ENCODE peak calls at places on chromosomes 5 and 9, in six cellular contexts. N is BJ; X is iPS DF 6.9; I is stimulated activated CD4-positive, alpha-beta T cell treated with anti-CD3 and anti-CD28 coated beads, Interleukin-2, amount 100 ng/mL, for 24 hours; K is neuronal stem cell; T is iPS-NIHi11. E is an unnamed sample.

GRCh38 chr5:76794871-76795270 is 24.0 kb upstream of the F2RL1 start:
- DNase-seq in N (no peak), X (no peak), I (no peak), K (no peak), T (no peak), E (no peak)

GRCh38 chr5:139835656-139836055 is 40.0 kb downstream of the PSD2 start:
- DNase-seq in N (no peak), X (no peak), I (no peak), K (no peak), T (peak; percentile 82), E (no peak)

GRCh38 chr5:6461006-6461405 is 12.3 kb downstream of the UBE2QL1 start:
- DNase-seq in N (no peak), X (no peak), I (no peak), K (no peak), T (no peak), E (no peak)

GRCh38 chr9:72280913-72281500 is 84.0 kb downstream of the ZFAND5 start:
- DNase-seq in N (peak; percentile 14), X (peak; percentile 82), I (peak; percentile 74), K (peak; percentile 65), T (peak; percentile 82), E (peak; percentile 79)

GRCh38 chr5:91369480-91369879 is 13.6 kb downstream of the ARRDC3 start:
- DNase-seq in N (no peak), X (no peak), I (no peak), K (no peak), T (no peak), E (no peak)

GRCh38 chr9:20224756-20225155 is 397.5 kb downstream of the MLLT3 start:
- DNase-seq in N (no peak), X (no peak), I (no peak), K (no peak), T (no peak), E (no peak)

GRCh38 chr9:93562157-93562556 is 14.2 kb upstream of the PHF2 start:
- DNase-seq in N (no peak), X (no peak), I (no peak), K (no peak), T (no peak), E (no peak)

GRCh38 chr5:139151902-139152301 is 46.3 kb downstream of the SIL1 start:
- DNase-seq in N (no peak), X (no peak), I (no peak), K (no peak), T (no peak), E (peak; percentile 76)

GRCh38 chr5:69416180-69416579 is 1.3 kb downstream of the MARVELD2 start:
- DNase-seq in N (no peak), X (no peak), I (no peak), K (peak; percentile 6), T (peak; percentile 25), E (no peak)

GRCh38 chr5:142955628-142956027 is 185.5 kb downstream of the ARHGAP26 start:
- DNase-seq in N (no peak), X (no peak), I (no peak), K (no peak), T (no peak), E (no peak)

GRCh38 chr9:96169901-96170300 is 132.1 kb downstream of the HSD17B3 start:
- DNase-seq in N (no peak), X (no peak), I (no peak), K (no peak), T (no peak), E (peak; percentile 83)

GRCh38 chr5:2335727-2336515 is 415.6 kb downstream of the IRX2 start:
- DNase-seq in N (no peak), X (no peak), I (no peak), K (no peak), T (no peak), E (no peak)

GRCh38 chr5:43209060-43209459 is 17.0 kb downstream of the NIM1K start:
- DNase-seq in N (no peak), X (no peak), I (no peak), K (no peak), T (no peak), E (no peak)

GRCh38 chr5:107478068-107478641 is 192.6 kb downstream of the EFNA5 start:
- DNase-seq in N (no peak), X (no peak), I (no peak), K (no peak), T (no peak), E (no peak)

GRCh38 chr9:78406933-78407332 is 110.0 kb downstream of the PSAT1 start:
- DNase-seq in N (no peak), X (no peak), I (no peak), K (no peak), T (no peak), E (no peak)

GRCh38 chr5:123421773-123422172 is 1.4 kb downstream of the CEP120 start:
- DNase-seq in N (no peak), X (no peak), I (no peak), K (no peak), T (no peak), E (no peak)

GRCh38 chr9:130606887-130607582 is 27.7 kb downstream of the FUBP3 start:
- DNase-seq in N (no peak), X (no peak), I (no peak), K (no peak), T (no peak), E (no peak)

GRCh38 chr5:93886917-93887361 is 145.5 kb upstream of the POU5F2 start:
- DNase-seq in N (no peak), X (no peak), I (no peak), K (no peak), T (no peak), E (no peak)

GRCh38 chr5:35404701-35405100 is 174.4 kb upstream of the PRLR start:
- DNase-seq in N (no peak), X (no peak), I (no peak), K (no peak), T (no peak), E (no peak)

GRCh38 chr9:13082796-13083195 is 196.7 kb downstream of the MPDZ start:
- DNase-seq in N (no peak), X (no peak), I (no peak), K (no peak), T (no peak), E (peak; percentile 62)

GRCh38 chr5:1324719-1325190 is 20.1 kb downstream of the CLPTM1L start:
- DNase-seq in N (no peak), X (no peak), I (no peak), K (no peak), T (no peak), E (peak; percentile 22)

GRCh38 chr9:75451505-75451904 is 363.2 kb downstream of the OSTF1 start:
- DNase-seq in N (no peak), X (no peak), I (no peak), K (no peak), T (no peak), E (peak; percentile 73)

GRCh38 chr5:57686806-57687205 is 204.2 kb upstream of the ACTBL2 start:
- DNase-seq in N (no peak), X (no peak), I (no peak), K (no peak), T (no peak), E (no peak)

GRCh38 chr5:135041726-135042125 is 7.7 kb upstream of the PITX1 start:
- DNase-seq in N (no peak), X (no peak), I (no peak), K (no peak), T (no peak), E (no peak)

GRCh38 chr5:141772281-141772680 is 90.3 kb upstream of the ARAP3 start:
- DNase-seq in N (no peak), X (no peak), I (no peak), K (no peak), T (no peak), E (no peak)

GRCh38 chr5:140800816-140801493 is at the start of gene PCDHA3:
- DNase-seq in N (no peak), X (no peak), I (no peak), K (no peak), T (no peak), E (no peak)

GRCh38 chr9:21110708-21111576 is 30.7 kb downstream of the IFNW1 start:
- DNase-seq in N (no peak), X (peak; percentile 45), I (no peak), K (peak; percentile 76), T (peak; percentile 65), E (no peak)

GRCh38 chr9:84789463-84789830 is 119.9 kb downstream of the NTRK2 start:
- DNase-seq in N (no peak), X (no peak), I (no peak), K (no peak), T (no peak), E (peak; percentile 56)

GRCh38 chr9:134221273-134222017 is 57.1 kb upstream of the RNU6ATAC start:
- DNase-seq in N (no peak), X (no peak), I (no peak), K (no peak), T (no peak), E (no peak)

GRCh38 chr9:91811024-91811909 is 138.8 kb downstream of the ROR2 start:
- DNase-seq in N (no peak), X (no peak), I (no peak), K (no peak), T (no peak), E (peak; percentile 36)

GRCh38 chr5:66796306-66797292 is 200.4 kb downstream of the MAST4 start:
- DNase-seq in N (no peak), X (no peak), I (no peak), K (no peak), T (no peak), E (no peak)

GRCh38 chr9:2741441-2742158 is 24.3 kb downstream of the KCNV2 start:
- DNase-seq in N (no peak), X (no peak), I (no peak), K (no peak), T (no peak), E (no peak)

E was measured in islet precursor cell.